ENCODE peak calls at places on chromosomes 7 and 10, in six cellular contexts. K is HepG2, A is fibroblast of lung, Q is keratinocyte, X is astrocyte, G is K562. J is an unnamed sample.

GRCh38 chr7:129797224-129797789 is 155.5 kb downstream of the UBE2H start:
- DNase-seq in K (no peak), A (no peak), Q (no peak), X (no peak), G (no peak), J (no peak)

GRCh38 chr10:42638821-42639270 is 476 bp upstream of the ZNF33B start:
- DNase-seq in K (no peak), A (no peak), Q (no peak), X (no peak), G (no peak), J (no peak)

GRCh38 chr10:113360870-113361269 is 192.0 kb upstream of the HABP2 start:
- DNase-seq in K (no peak), A (no peak), Q (no peak), X (no peak), G (no peak), J (no peak)

GRCh38 chr7:51929818-51930217 is 613.2 kb upstream of the COBL start:
- DNase-seq in K (no peak), A (no peak), Q (no peak), X (no peak), G (no peak), J (no peak)

GRCh38 chr7:152896217-152896616 is 136.7 kb downstream of the ACTR3B start:
- DNase-seq in K (no peak), A (no peak), Q (no peak), X (no peak), G (no peak), J (no peak)

GRCh38 chr7:30914611-30915601 is 3.3 kb downstream of the AQP1 start:
- DNase-seq in K (no peak), A (peak), Q (no peak), X (peak), G (peak), J (no peak)

GRCh38 chr10:43417950-43418768 is 9.2 kb upstream of the HNRNPF start:
- DNase-seq in K (peak), A (no peak), Q (no peak), X (no peak), G (peak), J (no peak)

GRCh38 chr10:60883187-60883586 is 60.8 kb downstream of the RHOBTB1 start:
- DNase-seq in K (peak), A (peak), Q (no peak), X (peak), G (peak), J (no peak)

GRCh38 chr10:16952010-16952550 is 134.9 kb upstream of the RSU1 start:
- DNase-seq in K (no peak), A (no peak), Q (no peak), X (no peak), G (no peak), J (no peak)

GRCh38 chr7:17902599-17902998 is 37.7 kb downstream of the SNX13 start:
- DNase-seq in K (no peak), A (no peak), Q (no peak), X (no peak), G (no peak), J (no peak)

GRCh38 chr10:71390435-71390820 is 6.3 kb upstream of the CDH23 start:
- DNase-seq in K (no peak), A (no peak), Q (no peak), X (no peak), G (no peak), J (no peak)

GRCh38 chr7:102860351-102860811 is 52.4 kb upstream of the LRRC17 start:
- DNase-seq in K (peak), A (peak), Q (no peak), X (peak), G (no peak), J (no peak)

GRCh38 chr7:100891555-100891954 is 2.0 kb upstream of the UFSP1 start:
- DNase-seq in K (no peak), A (peak), Q (peak), X (peak), G (no peak), J (no peak)

GRCh38 chr10:97127960-97128850 is 57.6 kb downstream of the SLIT1 start:
- DNase-seq in K (no peak), A (no peak), Q (no peak), X (no peak), G (no peak), J (no peak)

GRCh38 chr7:38409524-38409923 is 136.1 kb upstream of the TARP start:
- DNase-seq in K (no peak), A (no peak), Q (no peak), X (no peak), G (no peak), J (no peak)

GRCh38 chr10:89085153-89085552 is 94.6 kb downstream of the FAS start:
- DNase-seq in K (no peak), A (no peak), Q (no peak), X (no peak), G (no peak), J (no peak)

GRCh38 chr10:43772191-43772590 is 123.5 kb upstream of the ZNF32 start:
- DNase-seq in K (no peak), A (no peak), Q (no peak), X (peak), G (no peak), J (no peak)

GRCh38 chr10:112360308-112361270 is 13.3 kb upstream of the ACSL5 start:
- DNase-seq in K (no peak), A (peak), Q (no peak), X (peak), G (no peak), J (no peak)

GRCh38 chr7:134887523-134887922 is 98.8 kb upstream of the AGBL3 start:
- DNase-seq in K (no peak), A (no peak), Q (no peak), X (no peak), G (no peak), J (no peak)

GRCh38 chr10:490891-491571 is 198.4 kb downstream of the DIP2C start:
- DNase-seq in K (no peak), A (peak), Q (no peak), X (peak), G (no peak), J (no peak)

GRCh38 chr7:127598318-127598717 is 4.8 kb downstream of the FSCN3 start:
- DNase-seq in K (peak), A (no peak), Q (no peak), X (no peak), G (peak), J (no peak)

GRCh38 chr10:133377818-133378250 is 1.2 kb upstream of the PAOX start:
- DNase-seq in K (no peak), A (no peak), Q (no peak), X (no peak), G (no peak), J (no peak)

GRCh38 chr10:133381041-133381440 is 2.0 kb downstream of the PAOX start:
- DNase-seq in K (no peak), A (no peak), Q (no peak), X (no peak), G (no peak), J (no peak)

GRCh38 chr10:133378251-133379096 is 588 bp upstream of the PAOX start:
- DNase-seq in K (peak), A (peak), Q (no peak), X (peak), G (peak), J (no peak)

GRCh38 chr10:133379801-133380666 is 972 bp downstream of the PAOX start:
- DNase-seq in K (no peak), A (no peak), Q (no peak), X (no peak), G (no peak), J (no peak)

DNA sequence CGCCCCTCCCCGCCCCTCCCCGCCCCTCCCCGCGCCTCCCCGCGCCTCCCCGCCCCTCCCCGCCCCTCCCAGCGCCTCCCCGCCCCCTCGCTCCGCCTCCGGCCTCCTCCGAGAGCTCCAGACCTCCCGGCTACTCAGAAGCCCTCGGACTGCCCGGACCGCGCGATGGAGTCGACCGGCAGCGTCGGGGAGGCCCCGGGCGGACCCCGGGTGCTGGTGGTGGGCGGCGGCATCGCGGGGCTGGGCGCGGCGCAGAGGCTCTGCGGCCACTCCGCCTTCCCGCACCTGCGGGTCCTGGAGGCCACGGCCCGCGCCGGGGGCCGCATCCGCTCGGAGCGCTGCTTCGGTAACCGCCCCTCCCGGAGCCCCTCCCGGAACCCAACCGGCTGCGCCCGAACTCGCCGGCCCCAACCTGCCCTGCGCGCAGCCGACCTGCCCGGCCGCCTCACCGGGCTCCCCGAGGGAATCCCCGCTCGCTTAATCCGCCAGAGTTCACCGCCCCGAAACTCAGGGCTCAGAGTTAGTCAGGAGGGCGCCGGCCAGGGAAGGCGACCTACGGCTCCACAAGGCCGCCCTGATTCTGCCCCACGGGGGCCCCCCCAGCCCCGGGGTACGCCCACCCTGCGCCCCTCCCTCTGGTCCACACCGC is at the start of gene PAOX:
- DNase-seq in K (no peak), A (peak), Q (no peak), X (peak), G (peak), J (no peak)
- TF ChIP-seq EZH2 in K (no peak), A (no peak), Q (no peak), X (no peak), G (no peak), J (no peak)

GRCh38 chr10:79275105-79275430 is 72.2 kb upstream of the PPIF start:
- DNase-seq in K (no peak), A (no peak), Q (no peak), X (no peak), G (no peak), J (no peak)
- H3K9ac ChIP-seq in K (no peak), A (peak), Q (no peak), X (peak), G (no peak), J (no peak)

DNA sequence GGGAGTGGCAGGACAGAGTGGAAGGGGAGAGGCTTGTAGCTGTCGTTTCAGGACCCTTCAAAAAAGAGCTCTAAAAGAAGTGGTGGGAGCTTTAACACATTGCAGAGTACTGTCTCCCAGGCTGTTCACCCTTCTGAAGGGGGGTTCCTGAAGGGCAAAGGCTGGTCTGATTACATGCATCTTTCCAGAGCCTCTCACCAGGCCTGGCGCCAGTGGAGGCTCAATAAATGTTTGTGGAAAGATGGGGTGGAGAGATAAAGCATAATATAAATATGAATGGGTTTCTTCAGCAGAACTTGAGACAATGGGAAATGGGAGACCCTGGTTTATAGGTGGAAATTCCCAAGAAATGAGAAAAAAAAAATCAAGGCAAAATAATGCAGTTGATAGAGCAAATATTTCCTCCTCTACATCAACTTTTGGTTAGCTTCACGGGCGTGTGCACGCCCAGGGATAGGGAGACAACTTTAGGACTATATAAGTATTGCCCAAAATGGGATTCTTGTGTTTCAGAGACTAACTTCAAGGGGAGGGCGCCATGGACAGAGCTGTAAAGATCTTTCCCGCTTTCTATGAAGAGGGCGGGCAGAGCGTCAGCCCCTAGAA is 613 bp upstream of the BUB3 start:
- DNase-seq in K (no peak), A (no peak), Q (no peak), X (no peak), G (no peak), J (no peak)
- TF ChIP-seq EZH2 in K (no peak), A (no peak), Q (no peak), X (no peak), G (no peak), J (no peak)

DNA sequence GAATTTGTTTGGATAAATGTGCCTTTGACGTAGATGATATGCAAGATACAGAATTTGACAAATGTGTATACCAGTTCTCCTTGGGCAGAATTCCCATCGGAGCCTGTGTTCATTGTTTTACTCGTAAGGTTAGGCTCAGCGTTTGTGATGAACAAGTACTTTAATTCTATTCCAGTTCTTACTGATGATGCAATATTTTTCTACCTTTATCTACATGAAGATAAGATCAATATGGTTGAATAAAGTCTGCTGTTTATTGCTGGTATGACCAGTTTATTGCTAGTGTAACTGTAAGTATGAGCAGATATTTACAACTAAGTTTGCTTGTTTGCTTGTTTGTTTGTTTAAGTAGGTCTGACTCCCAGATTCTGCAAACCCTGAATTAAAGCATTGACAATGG is 145.4 kb upstream of the ADARB2 start:
- DNase-seq in K (no peak), A (no peak), Q (no peak), X (no peak), G (no peak), J (no peak)
- H3K9ac ChIP-seq in K (no peak), A (no peak), Q (no peak), X (no peak), G (no peak), J (no peak)

DNA sequence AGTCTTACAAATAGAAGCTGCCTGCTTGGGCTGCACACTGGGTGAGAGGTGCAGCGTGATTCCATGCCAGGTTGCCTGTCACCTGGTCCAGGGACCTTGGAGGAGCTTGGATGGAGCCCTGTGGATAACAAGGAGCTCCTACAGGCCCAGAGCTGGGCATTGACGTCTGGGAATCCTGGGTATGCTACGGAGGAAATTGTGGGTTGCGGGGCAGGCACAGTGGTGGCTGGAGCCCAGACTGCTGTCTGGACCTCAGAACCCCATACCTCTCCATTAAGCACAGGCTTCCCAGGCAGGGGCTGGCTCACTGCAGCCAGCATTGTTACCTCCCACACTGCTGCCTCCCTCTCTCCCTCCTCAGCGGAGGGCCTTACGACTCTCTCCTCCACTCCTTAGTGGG is 309.1 kb downstream of the RPS24 start:
- DNase-seq in K (no peak), A (no peak), Q (no peak), X (no peak), G (no peak), J (no peak)
- TF ChIP-seq EZH2 in K (no peak), A (no peak), Q (no peak), X (no peak), G (no peak), J (no peak)

GRCh38 chr7:82697897-82698296 is 254.3 kb upstream of the CACNA2D1 start:
- DNase-seq in K (no peak), A (peak), Q (no peak), X (peak), G (no peak), J (no peak)
- H3K9ac ChIP-seq in K (no peak), A (no peak), Q (no peak), X (no peak), G (no peak), J (no peak)

GRCh38 chr7:25553005-25553404 is 324.7 kb upstream of the NPVF start:
- DNase-seq in K (no peak), A (no peak), Q (no peak), X (no peak), G (no peak), J (no peak)
- TF ChIP-seq EZH2 in K (no peak), A (no peak), Q (no peak), X (no peak), G (no peak), J (no peak)

DNA sequence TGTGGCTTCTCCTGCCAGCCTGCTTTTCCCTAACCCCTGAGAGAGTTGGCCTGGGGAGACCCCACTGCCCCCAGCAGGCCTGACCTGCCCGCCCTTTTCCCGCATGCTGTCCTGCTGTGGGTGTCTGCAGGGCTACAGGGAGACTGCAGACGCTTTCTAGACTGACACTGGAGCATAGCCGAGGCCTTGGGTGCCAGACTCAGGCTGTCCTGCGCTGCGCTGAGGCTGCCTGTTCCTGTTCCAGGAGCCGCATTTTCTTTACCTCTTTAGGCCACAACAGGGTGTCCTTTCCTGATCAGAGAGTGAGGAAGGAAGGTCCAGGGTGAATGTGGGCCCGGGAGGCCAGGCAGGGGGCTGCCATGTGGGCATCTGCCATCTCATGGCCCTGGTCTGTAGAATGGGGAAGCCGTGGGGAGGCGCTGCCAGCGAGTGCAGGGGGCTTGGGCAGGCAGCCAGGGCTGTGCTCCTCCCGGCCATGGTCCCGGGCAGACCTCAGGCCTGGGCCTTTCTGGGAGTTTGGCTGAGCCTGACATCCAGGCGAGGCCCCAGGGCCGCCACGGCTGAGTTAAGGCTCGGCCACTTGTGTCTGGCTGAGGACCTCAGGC is 3.6 kb downstream of the PWWP2B start:
- DNase-seq in K (no peak), A (no peak), Q (no peak), X (no peak), G (no peak), J (no peak)
- H3K9ac ChIP-seq in K (no peak), A (no peak), Q (no peak), X (no peak), G (peak), J (no peak)

DNA sequence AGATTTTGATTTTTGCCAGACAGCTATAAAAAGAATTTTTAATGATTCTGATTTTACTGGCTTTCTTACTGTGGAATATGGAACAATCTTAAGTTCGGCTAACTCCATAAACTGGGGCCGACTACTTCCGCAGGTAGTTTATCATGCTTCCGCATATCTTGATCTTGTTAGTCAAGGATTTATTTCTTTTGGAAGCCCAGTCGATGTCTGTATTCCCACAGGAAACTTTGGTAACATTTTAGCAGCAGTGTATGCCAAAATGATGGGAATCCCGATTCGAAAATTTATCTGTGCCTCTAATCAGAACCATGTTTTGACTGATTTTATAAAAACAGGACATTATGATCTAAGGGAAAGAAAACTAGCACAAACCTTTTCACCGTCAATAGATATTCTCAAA is 8.1 kb downstream of the THNSL1 start:
- DNase-seq in K (no peak), A (no peak), Q (no peak), X (no peak), G (no peak), J (no peak)
- TF ChIP-seq EZH2 in K (no peak), A (no peak), Q (no peak), X (no peak), G (no peak), J (no peak)

GRCh38 chr10:127196227-127196954 is at the start of gene INSYN2A:
- DNase-seq in K (no peak), A (peak), Q (no peak), X (peak), G (no peak), J (no peak)
- H3K9ac ChIP-seq in K (no peak), A (no peak), Q (peak), X (peak), G (no peak), J (no peak)

J was measured in SK-N-MC.